ENCODE peak calls at places on chromosomes 4 and X, in five cellular contexts. Z is ovary, F is uterus, R is breast epithelium, A is esophagus squamous epithelium. Q is an unnamed sample.
A peak's percentile ranks its signal among the peaks of the same experiment; 100 is the strongest.

GRCh38 chrX:82648062-82648461 is 860.0 kb upstream of the POU3F4 start:
- DNase-seq in A (no peak), R (no peak), F (no peak), Z (no peak), Q (no peak)

GRCh38 chr4:87680271-87680670 is 30.2 kb downstream of the DMP1 start:
- DNase-seq in Z (no peak), R (no peak), A (no peak), F (no peak), Q (no peak)

GRCh38 chr4:63529581-63529980 is 879.7 kb downstream of the TECRL start:
- DNase-seq in Z (no peak), R (no peak), A (no peak), F (no peak), Q (no peak)

GRCh38 chr4:183906736-183907651 is 1.9 kb downstream of the STOX2 start:
- DNase-seq in Z (peak; percentile 45), F (no peak), R (no peak), A (no peak), Q (no peak)

GRCh38 chr4:151035321-151035720 is 20.2 kb upstream of the LRBA start:
- DNase-seq in A (no peak), R (no peak), F (no peak), Z (no peak), Q (peak; percentile 29)

GRCh38 chrX:16469870-16470269 is 180.1 kb upstream of the S100G start:
- DNase-seq in A (no peak), R (no peak), Z (no peak), F (no peak), Q (no peak)

GRCh38 chr4:184473265-184473514 is 1.2 kb downstream of the IRF2 start:
- DNase-seq in R (no peak), A (no peak), Z (no peak), F (no peak), Q (no peak)

GRCh38 chr4:1987296-1987695 is 21.5 kb downstream of the NELFA start:
- DNase-seq in A (no peak), R (no peak), F (no peak), Z (peak; percentile 13), Q (no peak)

GRCh38 chr4:18529482-18529881 is 507.9 kb upstream of the LCORL start:
- DNase-seq in R (no peak), F (no peak), A (no peak), Z (no peak), Q (no peak)

GRCh38 chrX:15202458-15203177 is 67.3 kb downstream of the ASB9 start:
- DNase-seq in Z (no peak), F (no peak), R (no peak), A (no peak), Q (no peak)

GRCh38 chr4:51843309-51844156 is 580 bp downstream of the DCUN1D4 start:
- DNase-seq in Z (peak; percentile 83), F (peak; percentile 80), A (peak; percentile 51), R (peak; percentile 64), Q (peak; percentile 67)

GRCh38 chrX:130083656-130084382 is 26.5 kb downstream of the ELF4 start:
- DNase-seq in A (no peak), R (no peak), Z (no peak), F (no peak), Q (no peak)

GRCh38 chr4:134144337-134144736 is 57.3 kb downstream of the PABPC4L start:
- DNase-seq in F (no peak), A (no peak), Z (no peak), R (no peak), Q (no peak)

GRCh38 chr4:11424000-11424399 is 4.7 kb downstream of the HS3ST1 start:
- DNase-seq in F (no peak), Z (peak; percentile 76), A (no peak), R (no peak), Q (no peak)

GRCh38 chr4:128830906-128831525 is 21.5 kb downstream of the JADE1 start:
- DNase-seq in R (no peak), F (no peak), Z (no peak), A (no peak), Q (no peak)

GRCh38 chr4:67570537-67570936 is 12.0 kb downstream of the STAP1 start:
- DNase-seq in F (no peak), R (no peak), A (no peak), Z (no peak), Q (no peak)

GRCh38 chr4:151267104-151267503 is 9.9 kb upstream of the PRSS48 start:
- DNase-seq in A (no peak), R (no peak), Z (no peak), F (no peak), Q (no peak)

GRCh38 chr4:149914521-149915115 is 99.0 kb upstream of the IQCM start:
- DNase-seq in F (peak; percentile 15), R (no peak), A (no peak), Z (no peak), Q (peak; percentile 14)

GRCh38 chr4:683982-684571 is 4.9 kb downstream of the SLC49A3 start:
- DNase-seq in Z (peak; percentile 54), A (no peak), R (no peak), F (no peak), Q (peak; percentile 69)

GRCh38 chrX:31449975-31450374 is 378.1 kb upstream of the FTHL17 start:
- DNase-seq in A (no peak), Z (no peak), F (no peak), R (no peak), Q (no peak)

GRCh38 chr4:53785996-53786395 is 194.7 kb upstream of the LNX1 start:
- DNase-seq in F (no peak), R (no peak), A (no peak), Z (no peak), Q (no peak)

GRCh38 chr4:126404549-126404948 is 1089.8 kb downstream of the FAT4 start:
- DNase-seq in F (no peak), A (no peak), R (no peak), Z (no peak), Q (no peak)

GRCh38 chr4:181272427-181272826 is 970.8 kb upstream of the TENM3 start:
- DNase-seq in R (no peak), F (no peak), A (no peak), Z (no peak), Q (no peak)

GRCh38 chrX:537156-537555 is 93.4 kb upstream of the SHOX start:
- DNase-seq in R (no peak), F (no peak), A (no peak), Z (no peak), Q (no peak)

GRCh38 chr4:164997941-164998340 is 20.5 kb upstream of the TRIM61 start:
- DNase-seq in A (no peak), Z (no peak), F (no peak), R (no peak), Q (no peak)

GRCh38 chrX:49214996-49215526 is 15.1 kb upstream of the SYP start:
- DNase-seq in F (no peak), A (no peak), R (no peak), Z (no peak), Q (no peak)

GRCh38 chr4:2243682-2244380 is 1.9 kb upstream of the HAUS3 start:
- DNase-seq in R (no peak), Z (peak; percentile 68), F (peak; percentile 71), A (no peak), Q (peak; percentile 30)

GRCh38 chr4:171765514-171765913 is 47.7 kb upstream of the GALNTL6 start:
- DNase-seq in R (no peak), A (no peak), F (no peak), Z (no peak), Q (no peak)
- TF ChIP-seq POLR2A in R (no peak), A (no peak), F (no peak), Z (no peak), Q (no peak)

GRCh38 chr4:80264825-80265224 is 1.6 kb upstream of the FGF5 start:
- DNase-seq in R (no peak), A (no peak), Z (no peak), F (no peak), Q (no peak)

GRCh38 chr4:80265571-80266266 is 745 bp upstream of the FGF5 start:
- DNase-seq in A (no peak), Z (no peak), F (no peak), R (no peak), Q (peak; percentile 22)

GRCh38 chr4:80266902-80267380 is 477 bp downstream of the FGF5 start:
- DNase-seq in R (no peak), Z (peak; percentile 32), A (no peak), F (peak; percentile 16), Q (no peak)

GRCh38 chr4:80268081-80268823 is 1.8 kb downstream of the FGF5 start:
- DNase-seq in A (no peak), Z (no peak), F (no peak), R (no peak), Q (no peak)

GRCh38 chr4:80266267-80266901 is at the start of gene FGF5:
- DNase-seq in R (no peak), Z (peak; percentile 56), F (peak; percentile 46), A (no peak), Q (peak; percentile 25)
- H3K27ac ChIP-seq in R (no peak within 1 kb of the TSS), Z (no peak within 1 kb of the TSS), F (no peak within 1 kb of the TSS), A (no peak within 1 kb of the TSS), Q (no peak within 1 kb of the TSS)

GRCh38 chrX:123960956-123961267 is 594 bp upstream of the STAG2 start:
- DNase-seq in R (no peak), Z (no peak), A (no peak), F (no peak), Q (no peak)

GRCh38 chrX:123959281-123960063 is 2.0 kb upstream of the STAG2 start:
- DNase-seq in Z (peak; percentile 74), R (peak; percentile 60), F (peak; percentile 67), A (no peak), Q (peak; percentile 59)

GRCh38 chrX:123962794-123963373 is 1.4 kb downstream of the STAG2 start:
- DNase-seq in R (peak; percentile 86), F (peak; percentile 95), A (peak; percentile 23), Z (peak; percentile 87), Q (peak; percentile 88)

GRCh38 chrX:123962006-123962485 is 540 bp downstream of the STAG2 start:
- DNase-seq in F (no peak), Z (no peak), R (no peak), A (no peak), Q (no peak)

GRCh38 chrX:123961268-123962005 is at the start of gene STAG2:
- DNase-seq in R (peak; percentile 58), A (peak; percentile 14), Z (peak; percentile 78), F (peak; percentile 86), Q (peak; percentile 79)
- TF ChIP-seq POLR2A in R (no peak), A (no peak), Z (peak; percentile 57), F (peak; percentile 42), Q (no peak)

DNA sequence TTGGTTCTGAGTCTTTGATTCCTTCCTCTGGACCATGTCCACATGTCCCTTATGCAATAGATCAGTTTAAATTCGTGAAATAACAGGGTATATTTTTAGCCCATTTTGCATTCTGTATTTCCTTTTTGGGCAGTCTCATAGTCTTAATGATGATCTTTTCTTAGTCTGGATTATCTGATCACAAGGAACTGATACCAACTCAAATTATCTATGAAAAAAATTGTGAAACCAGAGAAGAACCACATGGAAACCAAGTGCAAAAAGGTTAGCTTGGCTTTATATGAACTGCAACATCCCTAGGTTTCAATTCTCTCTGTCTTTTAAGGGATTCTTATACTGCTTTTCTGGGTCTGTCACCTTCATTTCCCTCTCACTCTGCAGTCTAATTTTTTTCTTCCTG is 608.6 kb upstream of the AADAT start:
- DNase-seq in A (no peak), Z (no peak), R (no peak), F (no peak), Q (no peak)
- H3K27ac ChIP-seq in A (no peak overlapping the region), Z (no peak overlapping the region), R (no peak overlapping the region), F (no peak overlapping the region), Q (no peak overlapping the region)

GRCh38 chr4:112817933-112818921 is 181.3 kb downstream of the LARP7 start:
- DNase-seq in R (no peak), A (no peak), Z (peak; percentile 62), F (peak; percentile 72), Q (no peak)
- TF ChIP-seq POLR2A in R (no peak), A (no peak), Z (no peak), F (no peak), Q (no peak)

GRCh38 chrX:47514553-47515235 is 31.7 kb upstream of the ZNF41 start:
- DNase-seq in Z (no peak), R (no peak), F (no peak), A (no peak), Q (no peak)
- H3K27ac ChIP-seq in Z (no peak overlapping the region), R (no peak overlapping the region), F (no peak overlapping the region), A (no peak overlapping the region), Q (no peak overlapping the region)